ENCODE peak calls at places on chromosome 1, in six cellular contexts. I is CD8-positive, alpha-beta memory T cell; R is C1 segment of cervical spinal cord; J is HFFc6; V is glutamatergic neuron; H is NCI-H460. Q is an unnamed sample.

GRCh38 chr1:210236840-210237409 is 4.3 kb downstream of the SERTAD4 start:
- DNase-seq in I (no peak), R (peak), J (no peak), V (no peak), H (no peak), Q (no peak)

GRCh38 chr1:178101654-178102053 is 7.8 kb downstream of the RASAL2 start:
- DNase-seq in I (no peak), R (no peak), J (no peak), V (no peak), H (no peak), Q (peak)

GRCh38 chr1:7232936-7233540 is 447.8 kb downstream of the CAMTA1 start:
- DNase-seq in I (no peak), R (no peak), J (no peak), V (no peak), H (no peak), Q (no peak)

GRCh38 chr1:5164155-5164554 is 509.7 kb downstream of the AJAP1 start:
- DNase-seq in I (no peak), R (no peak), J (no peak), V (no peak), H (no peak), Q (no peak)

GRCh38 chr1:223221686-223222085 is 78.6 kb upstream of the TLR5 start:
- DNase-seq in I (no peak), R (no peak), J (no peak), V (no peak), H (no peak), Q (no peak)

GRCh38 chr1:53242381-53242780 is 4.1 kb upstream of the MAGOH start:
- DNase-seq in I (no peak), R (no peak), J (no peak), V (no peak), H (no peak), Q (no peak)

GRCh38 chr1:8314346-8315280 is 3.3 kb upstream of the SLC45A1 start:
- DNase-seq in I (peak), R (peak), J (peak), V (peak), H (peak), Q (peak)

GRCh38 chr1:90779573-90779972 is 62.5 kb upstream of the BARHL2 start:
- DNase-seq in I (no peak), R (no peak), J (no peak), V (no peak), H (no peak), Q (no peak)

GRCh38 chr1:152148051-152148450 is 11.0 kb downstream of the RPTN start:
- DNase-seq in I (no peak), R (no peak), J (no peak), V (peak), H (no peak), Q (no peak)

GRCh38 chr1:24929091-24929875 is 793 bp downstream of the RUNX3 start:
- DNase-seq in I (peak), R (peak), J (no peak), V (peak), H (no peak), Q (peak)

GRCh38 chr1:53834776-53835175 is 3.3 kb downstream of the NDC1 start:
- DNase-seq in I (no peak), R (no peak), J (no peak), V (no peak), H (no peak), Q (no peak)

GRCh38 chr1:225848044-225848955 is 33.9 kb downstream of the TMEM63A start:
- DNase-seq in I (peak), R (peak), J (no peak), V (peak), H (no peak), Q (no peak)

GRCh38 chr1:30816211-30817082 is 58.9 kb upstream of the LAPTM5 start:
- DNase-seq in I (no peak), R (peak), J (peak), V (peak), H (peak), Q (no peak)

Q was measured in dermis microvascular lymphatic vessel endothelial cell.